ENCODE peak calls at places on chromosomes 7 and 10, in six cellular contexts. K is SJSA1; N is CD4-positive, CD25-positive, alpha-beta regulatory T cell; P is adrenal gland; E is GM23248; V is left lung. O is an unnamed sample. For H3K9me3, the result is how much of the 10 kb centered on the place peaks cover.

GRCh38 chr10:3948843-3949242 is 163.8 kb upstream of the KLF6 start:
- DNase-seq in N (peak), K (no peak), V (no peak), E (no peak), P (peak), O (peak)

GRCh38 chr10:59865101-59865500 is 41.3 kb downstream of the CCDC6 start:
- DNase-seq in E (peak), V (no peak), K (no peak), P (peak), N (peak), O (no peak)

GRCh38 chr10:122192142-122192541 is 79.0 kb upstream of the BTBD16 start:
- DNase-seq in E (no peak), P (no peak), N (no peak), V (no peak), K (no peak), O (no peak)

GRCh38 chr7:45876519-45876918 is 3.6 kb upstream of the CCDC201 start:
- DNase-seq in N (no peak), P (no peak), K (no peak), V (no peak), E (no peak), O (no peak)

GRCh38 chr7:81684513-81685262 is 85.2 kb downstream of the HGF start:
- DNase-seq in P (peak), V (peak), K (peak), N (no peak), E (peak), O (no peak)

GRCh38 chr10:125060851-125061556 is 99.4 kb downstream of the CTBP2 start:
- DNase-seq in V (peak), N (peak), E (peak), K (peak), P (peak), O (no peak)

GRCh38 chr7:117110480-117111315 is 157.4 kb downstream of the ST7 start:
- DNase-seq in P (no peak), N (peak), K (no peak), E (no peak), V (no peak), O (peak)

GRCh38 chr10:80498833-80499671 is 38.6 kb upstream of the SH2D4B start:
- DNase-seq in N (peak), E (peak), K (peak), P (peak), V (peak), O (no peak)

GRCh38 chr10:117413928-117414618 is 38.8 kb upstream of the PDZD8 start:
- DNase-seq in E (peak), N (no peak), V (no peak), K (no peak), P (peak), O (no peak)

GRCh38 chr10:31942435-31942834 is 13.8 kb upstream of the ARHGAP12 start:
- DNase-seq in K (no peak), N (no peak), V (no peak), E (no peak), P (no peak), O (no peak)

GRCh38 chr7:28181921-28182517 is 1.4 kb upstream of the JAZF1 start:
- DNase-seq in E (no peak), N (no peak), V (no peak), P (no peak), K (no peak), O (no peak)

GRCh38 chr7:46463170-46463569 is 542.1 kb upstream of the IGFBP3 start:
- DNase-seq in E (no peak), N (no peak), V (no peak), K (no peak), P (no peak), O (no peak)

GRCh38 chr7:425794-426188 is 93.9 kb downstream of the PDGFA start:
- DNase-seq in P (no peak), V (no peak), K (no peak), N (no peak), E (peak), O (no peak)

GRCh38 chr7:424301-424935 is 95.2 kb downstream of the PDGFA start:
- DNase-seq in K (no peak), N (no peak), E (no peak), V (no peak), P (no peak), O (no peak)

GRCh38 chr7:426510-426909 is 93.1 kb downstream of the PDGFA start:
- DNase-seq in V (no peak), E (no peak), P (no peak), N (no peak), K (no peak), O (no peak)

GRCh38 chr7:423312-424260 is 96.1 kb downstream of the PDGFA start:
- DNase-seq in P (no peak), K (no peak), V (no peak), N (no peak), E (no peak), O (no peak)

GRCh38 chr7:424961-425793 is 94.5 kb downstream of the PDGFA start:
- DNase-seq in V (no peak), N (no peak), K (no peak), E (peak), P (peak), O (no peak)
- H3K9me3 ChIP-seq in V (under half), N (under half), K (under half), E (under half), P (under half), O (under half)

GRCh38 chr10:83577421-83577820 is 561.9 kb upstream of the GHITM start:
- DNase-seq in E (no peak), K (no peak), V (no peak), N (no peak), P (no peak), O (no peak)

GRCh38 chr10:83585686-83586085 is 553.6 kb upstream of the GHITM start:
- DNase-seq in V (no peak), N (no peak), K (no peak), E (no peak), P (no peak), O (no peak)

GRCh38 chr10:83580373-83581012 is 558.8 kb upstream of the GHITM start:
- DNase-seq in V (no peak), P (no peak), K (no peak), N (no peak), E (no peak), O (no peak)

GRCh38 chr10:83582407-83583095 is 556.8 kb upstream of the GHITM start:
- DNase-seq in E (no peak), V (no peak), K (no peak), N (no peak), P (no peak), O (no peak)
- H3K9me3 ChIP-seq in E (under half), V (under half), K (under half), N (under half), P (under half), O (under half)

GRCh38 chr7:253491-254336 is 36.3 kb upstream of the FOXL3 start:
- DNase-seq in P (no peak), V (no peak), K (no peak), E (no peak), N (no peak), O (no peak)
- H3K9me3 ChIP-seq in P (under half), V (under half), K (under half), E (under half), N (under half), O (under half)

DNA sequence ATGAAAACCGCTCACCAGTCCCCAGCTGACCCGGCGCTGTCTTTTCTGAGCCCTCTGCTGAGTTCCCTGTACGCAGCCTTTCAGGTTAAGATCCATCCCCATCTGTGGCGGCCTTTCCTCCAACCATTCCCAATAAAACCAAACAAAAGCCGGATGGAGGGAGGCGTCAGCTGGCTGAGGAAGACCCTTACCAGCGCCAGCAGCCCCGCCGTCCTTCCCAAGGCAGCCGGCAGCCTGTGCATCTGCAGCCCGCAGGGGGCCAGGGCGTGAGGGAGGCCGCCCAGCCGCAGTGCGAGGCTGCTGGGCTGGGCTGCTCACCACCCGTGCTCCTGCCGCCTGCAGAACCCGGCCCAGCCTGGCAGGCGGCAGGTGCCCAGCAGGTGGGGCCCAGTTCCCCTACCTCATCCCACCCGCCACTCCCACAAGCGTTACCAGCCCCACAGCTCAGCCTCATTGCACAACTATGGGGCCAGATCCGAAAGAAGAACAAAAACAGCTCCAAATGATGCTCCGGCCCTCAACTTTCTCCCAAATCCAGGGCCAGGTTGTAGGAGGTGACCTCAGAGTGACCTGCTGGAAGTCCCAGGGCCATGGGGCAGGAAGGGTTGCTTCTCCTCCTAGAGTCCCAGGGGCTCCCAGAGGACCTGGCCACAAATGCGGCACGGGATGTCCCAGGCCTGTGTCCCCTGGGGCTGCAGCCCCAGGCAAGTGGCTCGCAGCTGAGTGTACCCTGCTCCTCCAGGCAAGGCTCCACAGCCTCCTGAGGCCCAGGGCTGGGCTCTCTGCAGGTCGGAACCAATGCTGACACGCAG is 23.8 kb downstream of the PAPOLB start:
- DNase-seq in N (no peak), V (peak), E (no peak), P (no peak), K (no peak), O (no peak)
- H3K9me3 ChIP-seq in N (under half), V (under half), E (under half), P (under half), K (under half), O (under half)

DNA sequence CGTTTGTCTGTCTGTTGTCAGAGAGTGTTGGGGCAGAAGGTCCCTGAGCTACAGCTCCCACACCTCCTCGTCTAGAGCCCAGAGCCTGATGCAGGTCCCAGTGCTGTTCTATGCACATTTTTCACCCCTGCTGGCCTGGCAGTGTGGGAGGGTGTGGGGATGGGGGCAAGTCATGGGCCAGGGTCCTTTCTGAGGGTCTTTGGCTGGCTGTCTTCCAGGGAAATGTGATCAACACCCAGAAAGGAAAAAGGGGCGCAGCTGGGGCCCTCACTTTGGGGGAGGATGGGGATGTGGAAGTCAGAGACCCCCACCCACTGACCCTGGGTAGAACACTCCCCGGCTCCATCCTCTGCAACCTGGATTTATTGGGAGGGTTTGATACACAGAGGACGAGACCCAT is 50.0 kb upstream of the ZNF716 start:
- DNase-seq in E (no peak), V (no peak), P (no peak), N (no peak), K (no peak), O (no peak)
- H3K9me3 ChIP-seq in E (under half), V (under half), P (under half), N (under half), K (under half), O (under half)

GRCh38 chr7:158476303-158476932 is 111.2 kb downstream of the PTPRN2 start:
- DNase-seq in K (no peak), P (no peak), V (no peak), E (no peak), N (no peak), O (no peak)

GRCh38 chr7:158479680-158480025 is 108.0 kb downstream of the PTPRN2 start:
- DNase-seq in P (no peak), N (no peak), E (no peak), K (no peak), V (no peak), O (no peak)

GRCh38 chr7:158482460-158482859 is 105.2 kb downstream of the PTPRN2 start:
- DNase-seq in V (no peak), E (no peak), P (no peak), K (no peak), N (no peak), O (no peak)

GRCh38 chr7:158477866-158478265 is 109.8 kb downstream of the PTPRN2 start:
- DNase-seq in K (no peak), V (no peak), P (no peak), E (no peak), N (no peak), O (no peak)

GRCh38 chr7:158479021-158479679 is 108.5 kb downstream of the PTPRN2 start:
- DNase-seq in K (no peak), E (no peak), P (no peak), V (no peak), N (no peak), O (no peak)
- H3K9me3 ChIP-seq in K (under half), E (under half), P (under half), V (under half), N (under half), O (under half)

DNA sequence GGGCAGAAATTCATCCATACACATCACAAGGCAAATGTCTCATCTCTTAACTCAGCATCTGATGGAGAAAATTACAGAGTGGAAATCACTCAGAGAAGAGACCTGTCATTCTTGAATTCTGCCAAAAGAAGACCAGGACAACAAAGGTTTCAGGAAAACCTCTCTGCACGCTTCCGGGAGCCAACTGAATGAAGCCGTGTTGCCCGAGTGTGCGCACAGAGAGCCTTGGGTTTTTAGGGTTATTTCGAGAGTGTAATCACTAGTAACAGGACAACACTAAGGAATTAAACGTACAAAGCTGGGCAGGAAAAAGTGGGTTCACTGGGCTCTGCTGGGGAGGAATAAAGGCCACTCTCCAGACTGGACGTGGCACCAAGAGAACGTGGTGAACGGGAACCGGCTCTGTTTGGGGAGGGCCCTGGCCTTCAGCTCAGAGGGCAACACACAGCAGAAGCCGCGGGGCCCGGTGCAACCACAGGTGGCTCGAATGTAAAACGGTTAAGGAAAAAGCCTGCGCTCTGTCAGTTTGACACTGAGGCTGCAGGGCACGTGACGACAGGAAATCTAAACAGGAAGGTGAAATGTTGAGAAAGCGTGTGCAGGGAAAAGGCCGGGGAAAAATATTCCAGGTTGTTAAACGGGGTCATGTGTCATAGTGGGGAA is 331.5 kb downstream of the DNAJB6 start:
- DNase-seq in N (no peak), V (no peak), E (no peak), K (no peak), P (no peak), O (no peak)
- H3K9me3 ChIP-seq in N (under half), V (under half), E (under half), K (under half), P (under half), O (under half)

GRCh38 chr7:30087371-30087770 is 47.4 kb upstream of the MTURN start:
- DNase-seq in P (no peak), E (no peak), N (no peak), K (no peak), V (no peak), O (no peak)

GRCh38 chr7:30088362-30088761 is 46.4 kb upstream of the MTURN start:
- DNase-seq in V (no peak), E (no peak), N (no peak), K (no peak), P (no peak), O (no peak)

GRCh38 chr7:30090111-30090510 is 44.7 kb upstream of the MTURN start:
- DNase-seq in K (no peak), N (no peak), P (no peak), V (no peak), E (no peak), O (no peak)

GRCh38 chr7:30084195-30084594 is 50.6 kb upstream of the MTURN start:
- DNase-seq in E (no peak), K (no peak), N (no peak), V (no peak), P (no peak), O (no peak)

GRCh38 chr7:30086529-30086928 is 48.3 kb upstream of the MTURN start:
- DNase-seq in K (no peak), E (no peak), N (no peak), P (no peak), V (no peak), O (no peak)
- H3K9me3 ChIP-seq in K (under half), E (under half), N (under half), P (under half), V (under half), O (under half)

DNA sequence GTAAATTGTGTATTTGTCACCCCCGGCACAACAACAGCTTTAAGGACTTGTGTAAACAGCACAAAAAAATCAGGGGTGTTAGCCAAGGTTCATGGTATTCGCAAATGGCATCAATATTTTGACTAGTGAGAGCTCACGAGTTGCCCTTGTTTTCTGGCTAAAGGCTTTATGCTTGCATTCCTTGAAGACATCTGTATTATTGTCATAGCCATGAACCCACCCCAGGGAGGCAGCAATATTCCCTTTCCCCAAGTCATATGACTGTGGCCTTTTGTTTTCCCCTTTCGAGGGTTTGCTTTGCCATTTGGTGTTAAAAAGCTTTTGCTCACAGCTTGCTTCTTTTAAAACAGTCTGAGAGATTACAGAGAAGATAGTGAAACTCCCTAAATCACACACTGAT is 172.5 kb downstream of the ADAM12 start:
- DNase-seq in N (no peak), P (no peak), E (peak), V (no peak), K (no peak), O (no peak)
- H3K9me3 ChIP-seq in N (under half), P (under half), E (under half), V (under half), K (under half), O (under half)

O was measured in T-helper 17 cell.